ENCODE peak calls at places on chromosome 9, in seven cellular contexts. X, N, A, P, W, O and C are unnamed samples.

GRCh38 chr9:133354766-133355165 is 1.5 kb downstream of the SURF1 start:
- DNase-seq in P (no peak), N (no peak), O (no peak), W (no peak), X (no peak), A (no peak), C (no peak)

GRCh38 chr9:93305497-93306020 is 121.6 kb downstream of the WNK2 start:
- DNase-seq in P (peak), A (no peak), W (no peak), N (no peak), O (no peak), X (no peak), C (no peak)

GRCh38 chr9:70411930-70412677 is 2.4 kb downstream of the KLF9 start:
- DNase-seq in X (peak), N (peak), W (peak), O (peak), P (peak), A (peak), C (peak)

GRCh38 chr9:132181796-132182521 is 20.1 kb downstream of the NTNG2 start:
- DNase-seq in W (no peak), P (no peak), N (no peak), O (no peak), X (no peak), A (no peak), C (no peak)

GRCh38 chr9:130548103-130548502 is 31.3 kb upstream of the FUBP3 start:
- DNase-seq in N (no peak), O (no peak), W (no peak), A (no peak), P (no peak), X (no peak), C (no peak)

GRCh38 chr9:38118862-38119435 is 49.9 kb upstream of the SHB start:
- DNase-seq in X (no peak), A (no peak), O (no peak), W (no peak), P (no peak), N (no peak), C (no peak)

GRCh38 chr9:99269429-99269828 is 47.3 kb downstream of the SEC61B start:
- DNase-seq in A (peak), O (peak), N (peak), P (no peak), X (peak), W (no peak), C (no peak)

GRCh38 chr9:133499130-133499891 is 20.4 kb upstream of the SLC2A6 start:
- DNase-seq in N (no peak), W (no peak), P (no peak), O (no peak), X (no peak), A (no peak), C (no peak)

GRCh38 chr9:124894741-124895170 is 32.8 kb downstream of the ARPC5L start:
- DNase-seq in P (peak), W (peak), X (peak), O (peak), N (peak), A (peak), C (peak)

GRCh38 chr9:131668439-131669233 is 71.2 kb downstream of the RAPGEF1 start:
- DNase-seq in A (no peak), N (peak), X (peak), W (peak), P (no peak), O (peak), C (no peak)

GRCh38 chr9:108272350-108272899 is 583.4 kb downstream of the ACTL7B start:
- DNase-seq in N (no peak), A (peak), W (peak), X (peak), O (peak), P (peak), C (peak)

GRCh38 chr9:117644607-117645244 is 59.5 kb upstream of the TLR4 start:
- DNase-seq in A (peak), X (peak), N (peak), P (peak), W (peak), O (peak), C (peak)

GRCh38 chr9:129649726-129650679 is 8.1 kb upstream of the ASB6 start:
- DNase-seq in A (peak), W (no peak), P (no peak), X (no peak), N (no peak), O (no peak), C (no peak)

GRCh38 chr9:16060457-16061129 is 507.8 kb downstream of the CCDC171 start:
- DNase-seq in A (no peak), X (no peak), W (no peak), O (no peak), N (no peak), P (no peak), C (no peak)

GRCh38 chr9:86093788-86094555 is 5.4 kb downstream of the GOLM1 start:
- DNase-seq in P (no peak), X (peak), O (no peak), W (peak), A (no peak), N (no peak), C (no peak)

GRCh38 chr9:129910628-129911567 is 75.6 kb downstream of the USP20 start:
- DNase-seq in O (peak), P (peak), A (peak), X (peak), W (peak), N (peak), C (peak)